ENCODE peak calls at places on chromosome 21, in four cellular contexts. E, F, V and I are unnamed samples. For H3K27me3, the result is how much of the 10 kb centered on the place peaks cover.

GRCh38 chr21:17089121-17089520 is 423.7 kb upstream of the CXADR start:
- DNase-seq in F (no peak), E (no peak), V (no peak), I (no peak)

GRCh38 chr21:30232011-30232410 is 16.1 kb upstream of the CLDN8 start:
- DNase-seq in V (no peak), F (no peak), E (no peak), I (no peak)

GRCh38 chr21:16082038-16082816 is 352.4 kb downstream of the USP25 start:
- DNase-seq in V (no peak), F (no peak), E (no peak), I (no peak)

GRCh38 chr21:39430954-39431353 is 14.6 kb downstream of the LCA5L start:
- DNase-seq in V (no peak), E (no peak), F (no peak), I (no peak)

GRCh38 chr21:16773206-16773605 is 739.6 kb upstream of the CXADR start:
- DNase-seq in V (no peak), F (no peak), E (peak), I (no peak)

GRCh38 chr21:26777166-26777565 is 68.0 kb downstream of the ADAMTS1 start:
- DNase-seq in E (no peak), V (no peak), F (no peak), I (no peak)

GRCh38 chr21:41215856-41216408 is 48.0 kb downstream of the BACE2 start:
- DNase-seq in F (no peak), V (no peak), E (no peak), I (no peak)

GRCh38 chr21:42135386-42136040 is 64.4 kb downstream of the UMODL1 start:
- DNase-seq in F (no peak), E (no peak), V (no peak), I (no peak)

GRCh38 chr21:40732998-40733397 is 114.0 kb downstream of the DSCAM start:
- DNase-seq in F (no peak), V (no peak), E (no peak), I (no peak)

GRCh38 chr21:23131177-23131576 is 2133.0 kb downstream of the NCAM2 start:
- DNase-seq in F (no peak), E (no peak), V (no peak), I (no peak)

GRCh38 chr21:30146558-30147282 is 19.9 kb downstream of the CLDN17 start:
- DNase-seq in V (no peak), F (no peak), E (no peak), I (no peak)

GRCh38 chr21:26804895-26805609 is 40.2 kb downstream of the ADAMTS1 start:
- DNase-seq in F (no peak), V (no peak), E (no peak), I (no peak)

GRCh38 chr21:15282666-15283065 is 217.9 kb upstream of the NRIP1 start:
- DNase-seq in F (no peak), V (no peak), E (no peak), I (no peak)

GRCh38 chr21:39637197-39637970 is 24.6 kb downstream of the B3GALT5 start:
- DNase-seq in V (no peak), F (peak), E (no peak), I (no peak)

GRCh38 chr21:41933259-41934079 is 20.3 kb downstream of the C2CD2 start:
- DNase-seq in V (peak), E (no peak), F (no peak), I (no peak)

GRCh38 chr21:32955307-32955937 is 70.3 kb upstream of the OLIG2 start:
- DNase-seq in F (no peak), V (no peak), E (no peak), I (no peak)

GRCh38 chr21:20661221-20661620 is 337.0 kb upstream of the NCAM2 start:
- DNase-seq in E (no peak), V (no peak), F (no peak), I (no peak)

GRCh38 chr21:32240708-32241433 is 38.0 kb downstream of the MIS18A start:
- DNase-seq in V (no peak), E (no peak), F (no peak), I (no peak)

GRCh38 chr21:31281561-31281960 is 62.5 kb downstream of the TIAM1 start:
- DNase-seq in F (no peak), V (no peak), E (no peak), I (no peak)

GRCh38 chr21:27681038-27681437 is 714.1 kb upstream of the ADAMTS5 start:
- DNase-seq in V (no peak), F (no peak), E (no peak), I (no peak)

GRCh38 chr21:26148071-26148470 is 22.5 kb downstream of the APP start:
- DNase-seq in V (no peak), E (no peak), F (no peak), I (no peak)

GRCh38 chr21:46096997-46097825 is 701 bp upstream of the COL6A2 start:
- DNase-seq in E (no peak), F (peak), V (peak), I (no peak)

GRCh38 chr21:24716306-24716918 is 890.9 kb downstream of the MRPL39 start:
- DNase-seq in F (no peak), V (no peak), E (no peak), I (no peak)

GRCh38 chr21:35649186-35649585 is 411.1 kb downstream of the SETD4 start:
- DNase-seq in E (no peak), F (no peak), V (no peak), I (no peak)

GRCh38 chr21:18529253-18529652 is 125.7 kb upstream of the TMPRSS15 start:
- DNase-seq in F (no peak), V (no peak), E (no peak), I (no peak)

DNA sequence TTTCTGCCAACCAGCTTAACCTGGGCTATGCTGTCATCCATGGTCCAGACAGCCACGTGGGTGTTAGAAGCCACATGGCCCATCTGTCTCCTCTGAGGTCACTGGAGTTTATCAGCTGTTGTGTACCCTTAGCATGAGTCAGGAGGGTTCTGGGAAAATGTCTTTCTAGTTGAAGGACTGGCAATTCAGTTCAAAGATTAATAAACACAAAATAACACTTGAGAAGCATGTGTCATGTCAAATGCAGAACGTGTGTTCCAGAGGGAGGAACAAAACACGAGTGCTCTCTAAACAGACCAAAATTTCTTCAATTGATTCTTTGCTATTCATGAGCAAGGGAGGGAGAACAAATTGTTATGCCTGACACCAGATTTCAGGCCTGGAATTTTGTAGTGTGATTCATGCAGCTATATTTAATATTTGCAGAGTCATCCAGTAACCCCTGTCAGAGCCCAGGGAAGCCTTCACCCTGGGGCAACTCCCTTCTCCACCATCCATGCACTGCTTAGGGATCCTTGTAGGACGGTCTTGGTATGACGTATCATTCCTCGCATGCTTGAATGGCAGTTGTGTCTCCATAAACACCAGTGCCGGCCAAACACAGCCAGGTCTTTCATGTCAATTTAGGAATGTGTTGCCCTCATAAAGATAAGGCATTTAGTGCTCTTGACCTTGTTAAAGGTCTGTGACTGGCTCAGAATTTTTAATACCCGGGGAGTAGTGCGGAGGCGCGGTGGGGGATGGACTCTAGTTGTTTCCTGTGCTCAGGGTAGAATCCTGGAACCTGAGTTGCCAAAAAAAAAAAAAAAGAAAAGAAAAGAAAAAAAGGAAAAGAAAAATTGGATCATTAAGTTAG is 27.7 kb upstream of the DYRK1A start:
- DNase-seq in F (no peak), V (no peak), E (peak), I (no peak)
- H3K4me3 ChIP-seq in F (no peak), V (no peak), E (no peak), I (no peak)

DNA sequence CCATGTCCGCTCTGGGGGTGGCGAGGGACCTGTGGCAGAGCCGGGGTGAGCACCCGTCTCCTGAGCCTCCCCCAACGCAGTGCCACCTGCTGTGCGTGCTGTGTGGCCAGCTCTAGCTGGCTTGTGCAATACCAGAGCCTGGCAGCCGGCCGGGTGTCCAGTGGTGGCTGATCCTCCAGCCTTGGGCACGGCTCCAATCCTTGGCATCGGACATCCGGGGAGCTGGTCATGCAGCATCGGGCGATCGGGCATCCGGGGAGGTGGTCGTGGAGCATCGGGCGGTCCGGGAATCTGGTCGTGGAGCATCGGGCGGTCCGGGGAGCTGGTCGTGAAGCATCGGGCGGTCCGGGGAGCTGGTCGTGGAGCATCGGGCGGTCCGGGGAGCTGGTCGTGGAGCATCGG is 8.1 kb downstream of the SLX9 start:
- DNase-seq in F (peak), E (no peak), V (peak), I (no peak)
- TF ChIP-seq CTCF in F (no peak), E (no peak), V (no peak), I (no peak)

GRCh38 chr21:38156200-38156599 is 100.6 kb upstream of the KCNJ15 start:
- DNase-seq in E (no peak), F (no peak), V (no peak), I (no peak)
- H3K27me3 ChIP-seq in E (under half), F (under half), V (under half), I (under half)

DNA sequence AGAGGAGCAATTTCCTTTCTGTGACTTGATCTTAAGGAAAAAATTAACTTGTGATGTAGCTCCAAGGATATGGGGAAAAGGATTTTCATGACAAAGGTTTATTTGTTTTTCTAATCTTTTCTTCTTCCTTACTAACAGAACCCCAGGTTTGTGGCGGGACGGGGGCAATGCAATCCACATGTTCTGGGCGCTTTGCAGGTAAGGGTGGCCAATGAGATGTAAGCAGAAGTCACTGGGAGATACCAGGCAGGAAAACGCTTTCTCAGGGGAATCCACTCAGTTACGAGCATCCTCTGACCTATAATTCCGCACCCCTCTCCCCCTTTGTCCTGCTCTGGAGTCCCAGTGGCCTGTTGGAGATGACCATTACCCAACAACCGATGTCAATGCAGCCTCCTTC is 122.0 kb downstream of the MRPS6 start:
- DNase-seq in E (no peak), V (no peak), F (no peak), I (no peak)
- H3K4me3 ChIP-seq in E (no peak), V (no peak), F (no peak), I (no peak)